ENCODE peak calls at places on chromosomes 2 and 18, in six cellular contexts. B, X, M, Z, A and T are unnamed samples.

GRCh38 chr18:9135912-9136314 is 668 bp upstream of the ANKRD12 start:
- DNase-seq in B (peak), X (no peak), M (peak), Z (peak), A (no peak), T (peak)

GRCh38 chr18:25350561-25351201 is 1.3 kb downstream of the ZNF521 start:
- DNase-seq in B (peak), X (peak), M (peak), Z (peak), A (peak), T (peak)

GRCh38 chr2:35787302-35788031 is 568.1 kb upstream of the CRIM1 start:
- DNase-seq in B (no peak), X (no peak), M (no peak), Z (no peak), A (no peak), T (no peak)

GRCh38 chr2:37164757-37165156 is 8.0 kb upstream of the EIF2AK2 start:
- DNase-seq in B (no peak), X (no peak), M (no peak), Z (no peak), A (no peak), T (no peak)

GRCh38 chr18:23779696-23780303 is 90.5 kb downstream of the LAMA3 start:
- DNase-seq in B (peak), X (peak), M (no peak), Z (no peak), A (no peak), T (peak)

GRCh38 chr18:41917199-41917598 is 37.8 kb upstream of the PIK3C3 start:
- DNase-seq in B (no peak), X (no peak), M (no peak), Z (no peak), A (no peak), T (peak)

GRCh38 chr2:145546091-145546490 is 1026.2 kb upstream of the ZEB2 start:
- DNase-seq in B (peak), X (peak), M (no peak), Z (no peak), A (no peak), T (peak)

GRCh38 chr2:144504191-144504590 is 15.7 kb downstream of the ZEB2 start:
- DNase-seq in B (no peak), X (no peak), M (no peak), Z (no peak), A (no peak), T (no peak)

GRCh38 chr2:64762301-64762997 is 108.7 kb upstream of the SERTAD2 start:
- DNase-seq in B (no peak), X (no peak), M (no peak), Z (no peak), A (no peak), T (no peak)

GRCh38 chr18:7740815-7741214 is 173.7 kb downstream of the PTPRM start:
- DNase-seq in B (peak), X (peak), M (no peak), Z (no peak), A (no peak), T (no peak)

GRCh38 chr18:59900222-59901128 is 679 bp downstream of the PMAIP1 start:
- DNase-seq in B (peak), X (peak), M (peak), Z (peak), A (peak), T (peak)

GRCh38 chr2:36290306-36290705 is 65.3 kb upstream of the CRIM1 start:
- DNase-seq in B (peak), X (peak), M (no peak), Z (no peak), A (no peak), T (no peak)

GRCh38 chr2:108937367-108938017 is 51.5 kb downstream of the EDAR start:
- DNase-seq in B (no peak), X (no peak), M (no peak), Z (no peak), A (no peak), T (no peak)

GRCh38 chr18:37339701-37340215 is 225.8 kb downstream of the CELF4 start:
- DNase-seq in B (no peak), X (no peak), M (no peak), Z (no peak), A (no peak), T (no peak)

GRCh38 chr2:111030271-111030891 is 90.3 kb upstream of the BCL2L11 start:
- DNase-seq in B (no peak), X (peak), M (peak), Z (peak), A (no peak), T (no peak)

DNA sequence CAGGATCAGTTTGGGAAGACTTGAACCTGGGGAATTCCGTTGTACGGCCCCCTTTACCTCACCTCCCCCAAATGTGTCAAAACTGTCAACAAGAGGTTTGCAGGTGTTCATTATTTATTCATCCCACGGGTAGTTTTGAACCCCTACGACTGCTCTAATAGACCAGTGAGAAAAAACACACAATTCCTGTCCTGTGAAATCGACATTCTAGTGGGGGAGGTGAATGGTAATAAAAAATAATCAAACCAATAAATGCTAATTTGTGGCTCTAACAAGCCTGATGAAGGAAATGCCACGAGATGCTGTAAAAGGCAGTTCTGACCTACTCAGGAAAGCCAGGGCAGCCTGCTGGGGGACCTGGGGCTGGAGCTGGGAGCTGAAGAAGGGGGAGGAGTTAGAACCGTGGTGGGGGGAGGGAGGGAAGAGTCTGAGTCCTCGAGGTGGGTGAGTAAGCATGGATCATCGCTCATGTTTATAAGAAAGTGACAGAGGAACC is 463 bp upstream of the DNAJB2 start:
- DNase-seq in B (no peak), X (no peak), M (peak), Z (no peak), A (no peak), T (no peak)
- H3K4me3 ChIP-seq in B (peak), X (peak), M (peak), Z (peak), A (peak), T (peak)

GRCh38 chr2:230824406-230824978 is 40.2 kb upstream of the ITM2C start:
- DNase-seq in B (peak), X (peak), M (peak), Z (peak), A (no peak), T (peak)
- H3K4me3 ChIP-seq in B (peak), X (peak), M (peak), Z (no peak), A (no peak), T (peak)

GRCh38 chr2:27307545-27308358 is 493 bp downstream of the UCN start:
- DNase-seq in B (no peak), X (no peak), M (no peak), Z (no peak), A (peak), T (no peak)

GRCh38 chr2:27306657-27307544 is 1.3 kb downstream of the UCN start:
- DNase-seq in B (no peak), X (no peak), M (no peak), Z (no peak), A (peak), T (no peak)

GRCh38 chr2:27309651-27310050 is 1.4 kb upstream of the UCN start:
- DNase-seq in B (no peak), X (no peak), M (no peak), Z (no peak), A (peak), T (no peak)

GRCh38 chr2:27306136-27306535 is 2.1 kb downstream of the UCN start:
- DNase-seq in B (no peak), X (no peak), M (peak), Z (no peak), A (peak), T (no peak)

GRCh38 chr2:27308359-27308875 is at the start of gene UCN:
- DNase-seq in B (peak), X (peak), M (no peak), Z (peak), A (peak), T (peak)
- H3K4me3 ChIP-seq in B (no peak), X (no peak), M (no peak), Z (no peak), A (no peak), T (no peak)

GRCh38 chr18:49725809-49726514 is 87.4 kb downstream of the ACAA2 start:
- DNase-seq in B (peak), X (peak), M (no peak), Z (no peak), A (no peak), T (peak)
- H3K4me3 ChIP-seq in B (no peak), X (no peak), M (no peak), Z (no peak), A (no peak), T (no peak)

DNA sequence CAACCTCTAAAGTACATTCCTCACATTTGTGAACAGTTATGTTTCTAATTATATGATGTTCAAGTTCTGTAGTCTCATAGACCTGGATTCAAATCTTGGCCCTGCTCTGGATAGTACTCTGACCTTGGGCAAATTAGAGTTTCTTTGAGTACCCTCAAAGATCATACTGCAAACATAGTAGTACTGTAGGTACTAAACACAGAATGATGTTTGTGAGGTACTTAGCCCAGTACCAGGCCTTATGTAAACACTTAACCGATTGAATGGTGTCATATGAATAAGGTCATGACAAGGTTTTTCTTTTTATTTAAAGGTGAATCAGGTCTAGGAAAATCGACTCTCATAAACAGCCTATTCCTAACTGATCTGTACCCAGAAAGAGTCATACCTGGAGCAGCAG is 19.1 kb downstream of the SEPTIN2 start:
- DNase-seq in B (no peak), X (no peak), M (no peak), Z (no peak), A (no peak), T (no peak)
- H3K4me3 ChIP-seq in B (no peak), X (no peak), M (no peak), Z (no peak), A (no peak), T (no peak)

GRCh38 chr2:74489906-74490305 is 7.0 kb downstream of the TTC31 start:
- DNase-seq in B (no peak), X (no peak), M (no peak), Z (no peak), A (peak), T (no peak)
- H3K4me3 ChIP-seq in B (no peak), X (no peak), M (no peak), Z (no peak), A (no peak), T (no peak)

GRCh38 chr2:10452956-10453885 is 5.1 kb upstream of the ODC1 start:
- DNase-seq in B (no peak), X (no peak), M (no peak), Z (no peak), A (no peak), T (no peak)
- H3K4me3 ChIP-seq in B (no peak), X (no peak), M (no peak), Z (no peak), A (no peak), T (no peak)

DNA sequence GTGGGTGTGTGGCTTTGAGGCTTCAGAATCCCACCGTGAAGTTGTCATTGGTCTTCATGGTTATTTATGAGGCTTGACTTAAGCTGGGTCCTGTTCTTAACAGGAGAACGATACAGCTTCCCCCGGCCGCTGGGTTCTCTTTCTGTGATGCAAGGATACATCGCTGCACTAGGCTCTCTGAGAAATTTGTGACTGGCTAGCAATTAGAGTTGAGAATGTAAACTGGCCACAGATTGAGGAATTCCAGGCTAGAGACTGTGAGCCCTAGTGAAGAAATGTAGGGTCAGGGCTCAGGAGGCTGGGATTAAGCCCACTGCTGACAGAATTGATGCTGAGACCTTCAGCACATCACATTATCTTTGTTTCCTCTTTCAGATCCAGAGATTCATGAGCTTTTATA is 29.8 kb downstream of the MGAT5 start:
- DNase-seq in B (no peak), X (no peak), M (no peak), Z (no peak), A (no peak), T (no peak)
- H3K4me3 ChIP-seq in B (no peak), X (no peak), M (no peak), Z (no peak), A (no peak), T (no peak)

DNA sequence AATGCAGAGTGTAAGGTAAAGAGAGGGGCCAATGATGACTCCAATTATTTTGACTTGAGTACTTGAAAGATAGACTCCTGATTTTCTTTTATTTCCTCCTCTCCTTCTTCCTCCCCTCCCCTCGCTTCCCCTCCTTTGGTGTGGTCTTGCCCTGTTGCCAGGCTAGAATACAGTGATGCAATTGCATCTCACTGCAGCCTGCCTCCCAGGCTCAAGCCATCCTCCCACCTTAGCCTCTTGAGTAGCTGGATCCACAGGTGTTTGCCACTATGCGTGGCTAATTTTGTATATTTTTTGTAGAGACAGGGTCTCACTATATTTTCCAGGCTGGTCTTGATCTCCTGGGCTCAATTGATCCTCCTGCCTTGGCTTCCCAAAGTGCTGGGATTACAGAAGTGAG is 2.3 kb downstream of the DGUOK start:
- DNase-seq in B (no peak), X (no peak), M (no peak), Z (peak), A (no peak), T (no peak)
- H3K4me3 ChIP-seq in B (no peak), X (no peak), M (peak), Z (no peak), A (no peak), T (no peak)

DNA sequence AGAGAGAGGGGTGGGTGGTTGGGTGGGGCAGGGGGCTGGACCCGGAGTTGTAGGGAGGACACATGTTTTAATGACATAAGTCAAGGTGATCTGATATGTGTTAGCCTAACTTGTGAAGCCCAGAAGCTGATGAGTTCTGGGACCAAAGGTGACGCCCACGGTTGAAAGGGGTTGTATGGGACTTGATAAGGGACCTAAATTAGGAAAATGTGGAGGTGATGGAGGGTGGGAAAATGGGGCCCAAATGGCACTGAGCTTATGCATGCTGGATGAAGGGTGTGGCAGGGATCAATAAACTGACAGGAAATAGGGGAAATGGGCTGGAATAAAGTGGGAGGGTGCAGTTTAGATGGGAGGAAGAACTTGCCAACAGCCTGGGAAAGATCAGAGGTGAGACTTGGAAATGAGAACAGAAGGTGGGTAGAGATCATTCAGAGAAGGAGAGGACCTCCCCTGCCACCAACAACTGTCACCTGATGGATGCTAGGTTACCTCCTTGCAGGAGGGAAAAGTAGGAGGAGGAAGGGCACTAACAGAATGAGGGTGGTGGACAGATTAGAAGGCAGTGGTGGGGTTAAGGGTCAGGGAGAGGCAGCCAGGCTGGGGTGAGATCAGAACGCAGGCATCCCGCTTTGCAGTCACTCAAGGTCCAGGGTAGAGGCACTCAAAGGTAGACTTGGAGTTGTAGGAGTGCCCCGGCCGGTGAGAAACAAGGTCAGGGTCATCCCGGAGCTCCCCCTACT is 15.3 kb downstream of the WNT10A start:
- DNase-seq in B (no peak), X (no peak), M (no peak), Z (peak), A (no peak), T (no peak)
- H3K4me3 ChIP-seq in B (no peak), X (no peak), M (peak), Z (no peak), A (no peak), T (no peak)